ENCODE peak calls at places on chromosomes 4 and X, in four cellular contexts. U is tibial artery, O is testis, B is keratinocyte. J is an unnamed sample.

GRCh38 chrX:14697453-14697852 is 168.1 kb downstream of the GLRA2 start:
- DNase-seq in U (peak; percentile 21), O (no peak), B (no peak), J (peak; percentile 7)

GRCh38 chrX:118221733-118222132 is 105.1 kb upstream of the KLHL13 start:
- DNase-seq in U (no peak), O (no peak), B (no peak), J (no peak)

GRCh38 chrX:71244359-71245128 is 9.4 kb downstream of the ZMYM3 start:
- DNase-seq in U (no peak), O (no peak), B (no peak), J (no peak)

GRCh38 chrX:36908801-36909403 is 99.3 kb upstream of the FAM47C start:
- DNase-seq in U (no peak), O (no peak), B (no peak), J (peak; percentile 57)

GRCh38 chr4:113759696-113760093 is 1.8 kb downstream of the CAMK2D start:
- DNase-seq in U (no peak), O (no peak), B (no peak), J (peak; percentile 0)

GRCh38 chr4:20532871-20533870 is 167.1 kb upstream of the PACRGL start:
- DNase-seq in U (no peak), O (no peak), B (no peak), J (no peak)

GRCh38 chr4:56656346-56656643 is 24.8 kb downstream of the HOPX start:
- DNase-seq in U (no peak), O (peak; percentile 65), B (no peak), J (no peak)

GRCh38 chr4:73348185-73348584 is 55.9 kb upstream of the ALB start:
- DNase-seq in U (no peak), O (no peak), B (no peak), J (no peak)

GRCh38 chrX:101078716-101079115 is at the start of gene TMEM35A:
- DNase-seq in U (no peak), O (no peak), B (no peak), J (peak; percentile 53)

GRCh38 chrX:150269613-150270254 is 93.4 kb upstream of the MAMLD1 start:
- DNase-seq in U (no peak), O (no peak), B (no peak), J (peak; percentile 40)

GRCh38 chrX:48648299-48648698 is 35.3 kb upstream of the WAS start:
- DNase-seq in U (peak; percentile 44), O (peak; percentile 72), B (no peak), J (peak; percentile 72)

GRCh38 chr4:75819121-75819520 is 83.1 kb downstream of the PPEF2 start:
- DNase-seq in U (no peak), O (no peak), B (no peak), J (no peak)

GRCh38 chr4:54228064-54228527 is 997 bp upstream of the PDGFRA start:
- DNase-seq in U (peak; percentile 75), O (peak; percentile 90), B (no peak), J (peak; percentile 92)

DNA sequence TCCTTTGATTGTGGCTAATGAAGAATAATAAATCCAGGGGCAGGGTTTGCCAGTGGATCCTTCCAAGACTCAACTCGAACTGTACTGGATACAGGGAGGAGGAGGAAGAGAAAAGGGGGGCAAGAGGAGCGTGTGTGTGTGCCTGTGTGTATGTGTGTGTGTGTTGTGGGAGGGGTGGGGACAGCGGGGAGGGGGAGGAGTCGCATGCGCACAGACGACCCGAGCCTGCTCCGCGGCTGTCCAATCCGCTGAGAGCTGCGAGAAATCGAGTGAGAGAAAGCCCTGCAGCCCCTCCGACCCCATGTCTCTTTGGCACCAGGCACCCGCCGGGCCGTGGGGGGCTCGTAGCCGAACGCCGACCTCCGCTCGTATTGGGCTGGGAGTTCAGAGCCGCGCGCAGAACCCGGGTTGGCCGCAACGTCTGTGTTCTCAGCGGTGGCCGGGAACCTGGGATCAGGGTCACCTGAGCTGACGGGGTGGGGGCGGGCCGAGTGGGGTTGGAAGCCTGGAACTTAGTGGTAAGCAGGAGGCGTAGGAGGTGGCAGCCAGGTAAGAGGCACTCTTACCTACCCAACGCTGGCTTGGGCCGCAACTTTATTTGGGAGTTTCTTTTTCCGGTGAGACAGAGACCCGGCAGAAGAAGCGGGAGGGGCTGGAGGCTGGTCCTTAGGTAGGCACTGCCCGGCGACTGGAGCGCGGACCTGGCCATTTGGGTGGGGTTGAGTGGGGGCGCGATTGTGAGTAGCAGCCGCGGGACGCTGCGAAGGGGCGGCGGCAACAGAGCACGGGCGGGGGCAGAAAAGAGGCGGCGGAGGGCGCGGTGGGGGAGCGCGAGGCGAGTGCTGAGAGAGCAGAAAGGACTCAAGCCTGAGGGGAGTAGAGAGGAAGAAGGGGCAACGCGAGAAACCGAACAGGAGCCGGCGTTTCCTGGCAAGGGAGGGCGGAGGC is 566 bp upstream of the POU4F2 start:
- DNase-seq in U (no peak), O (peak; percentile 19), B (no peak), J (no peak)
- H3K4me3 ChIP-seq in U (no peak overlapping the region), O (peak overlapping the region; percentile 35), B (no peak overlapping the region), J (peak overlapping the region; percentile 36)

GRCh38 chr4:8352368-8353157 is 83.0 kb downstream of the HTRA3 start:
- DNase-seq in U (peak; percentile 9), O (peak; percentile 36), B (no peak), J (no peak)
- H3K27ac ChIP-seq in U (no peak overlapping the region), O (no peak overlapping the region), B (no peak overlapping the region), J (no peak overlapping the region)

GRCh38 chr4:32560306-32560705 is 1840.1 kb downstream of the PCDH7 start:
- DNase-seq in U (no peak), O (no peak), B (no peak), J (peak; percentile 77)
- H3K4me3 ChIP-seq in U (no peak overlapping the region), O (no peak overlapping the region), B (no peak overlapping the region), J (no peak overlapping the region)

DNA sequence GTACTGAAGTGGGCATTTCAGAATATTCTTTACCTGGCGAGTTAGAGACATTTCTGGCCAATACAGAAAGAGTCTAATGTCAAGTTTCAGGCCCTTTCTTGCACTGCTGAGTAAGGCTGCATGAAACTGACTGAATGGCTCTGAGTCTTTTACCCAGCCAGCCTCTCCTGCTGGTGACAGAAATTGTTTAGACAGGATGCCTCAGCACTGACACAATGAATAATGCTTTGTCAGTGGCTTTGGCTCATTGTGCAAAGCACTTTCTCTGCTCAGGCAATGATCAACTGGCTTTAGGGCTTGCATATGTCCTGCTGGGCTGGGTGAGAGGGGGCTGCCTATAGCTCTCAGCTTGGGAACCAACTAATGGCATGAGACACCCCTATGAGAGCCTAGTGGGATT is 45.5 kb downstream of the CLNK start:
- DNase-seq in U (no peak), O (no peak), B (no peak), J (no peak)
- H3K27ac ChIP-seq in U (no peak overlapping the region), O (no peak overlapping the region), B (no peak overlapping the region), J (no peak overlapping the region)

GRCh38 chr4:4673070-4673469 is 131.2 kb upstream of the STX18 start:
- DNase-seq in U (no peak), O (peak; percentile 84), B (no peak), J (peak; percentile 62)

GRCh38 chr4:4677825-4678522 is 136.1 kb upstream of the STX18 start:
- DNase-seq in U (peak; percentile 33), O (peak; percentile 30), B (no peak), J (peak; percentile 84)

GRCh38 chr4:4675051-4675581 is 133.3 kb upstream of the STX18 start:
- DNase-seq in U (no peak), O (no peak), B (no peak), J (no peak)

GRCh38 chr4:4672397-4672796 is 130.5 kb upstream of the STX18 start:
- DNase-seq in U (no peak), O (no peak), B (no peak), J (no peak)

GRCh38 chr4:4675636-4676035 is 133.8 kb upstream of the STX18 start:
- DNase-seq in U (no peak), O (no peak), B (no peak), J (no peak)
- H3K4me3 ChIP-seq in U (no peak overlapping the region), O (no peak overlapping the region), B (no peak overlapping the region), J (no peak overlapping the region)

DNA sequence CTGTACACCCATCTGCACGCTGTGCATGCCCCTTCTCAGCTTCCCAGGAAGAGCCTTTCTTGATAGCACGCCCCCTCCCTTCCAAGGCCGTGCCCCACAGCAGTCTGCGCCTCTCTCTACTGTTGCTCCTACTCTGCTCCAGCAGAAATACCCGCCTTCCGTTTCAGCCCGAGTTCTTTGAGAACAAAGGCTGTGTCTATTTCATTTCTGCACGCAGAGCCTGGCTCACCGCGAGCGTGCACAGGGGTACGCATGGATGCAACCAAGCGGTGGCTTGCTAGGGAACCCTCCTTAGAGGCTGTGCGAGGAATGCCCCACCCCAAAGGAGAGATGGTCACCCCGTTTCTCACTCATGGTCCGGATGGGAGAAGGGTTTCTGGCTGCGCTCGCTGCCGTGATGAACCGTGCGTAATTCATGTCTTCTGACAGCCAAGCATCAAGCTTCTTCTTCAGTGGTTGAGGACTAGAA is 448 bp downstream of the AADAT start:
- DNase-seq in U (no peak), O (peak; percentile 43), B (no peak), J (peak; percentile 45)
- H3K27ac ChIP-seq in U (peak overlapping the region; percentile 63), O (no peak overlapping the region), B (peak overlapping the region; percentile 36), J (no peak overlapping the region)

DNA sequence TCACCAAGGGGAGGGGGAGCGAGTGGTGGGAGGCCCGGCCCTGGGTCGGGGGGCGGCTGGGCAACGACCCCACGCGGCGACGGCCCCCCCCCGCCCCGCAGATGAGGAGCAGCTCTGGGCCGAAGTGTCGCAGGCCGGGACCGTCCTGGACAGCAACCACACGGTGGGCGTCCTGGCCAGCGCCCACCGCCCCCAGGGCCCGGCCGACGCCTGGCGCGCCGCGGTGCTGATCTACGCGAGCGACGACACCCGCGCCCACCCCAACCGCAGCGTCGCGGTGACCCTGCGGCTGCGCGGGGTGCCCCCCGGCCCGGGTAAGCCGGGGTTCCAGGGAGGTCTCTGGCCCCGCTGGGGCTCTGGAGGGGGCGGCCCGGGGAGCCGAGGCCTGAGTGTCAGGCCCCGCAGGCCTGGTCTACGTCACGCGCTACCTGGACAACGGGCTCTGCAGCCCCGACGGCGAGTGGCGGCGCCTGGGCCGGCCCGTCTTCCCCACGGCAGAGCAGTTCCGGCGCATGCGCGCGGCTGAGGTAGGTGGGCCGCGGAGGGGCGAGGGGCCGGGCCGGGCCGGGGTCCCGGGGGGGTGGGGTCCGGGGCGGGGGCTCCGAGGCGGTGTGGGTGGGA is 8.7 kb upstream of the FGFRL1 start:
- DNase-seq in U (no peak), O (no peak), B (no peak), J (no peak)
- H3K4me3 ChIP-seq in U (no peak overlapping the region), O (peak overlapping the region; percentile 44), B (no peak overlapping the region), J (peak overlapping the region; percentile 13)

DNA sequence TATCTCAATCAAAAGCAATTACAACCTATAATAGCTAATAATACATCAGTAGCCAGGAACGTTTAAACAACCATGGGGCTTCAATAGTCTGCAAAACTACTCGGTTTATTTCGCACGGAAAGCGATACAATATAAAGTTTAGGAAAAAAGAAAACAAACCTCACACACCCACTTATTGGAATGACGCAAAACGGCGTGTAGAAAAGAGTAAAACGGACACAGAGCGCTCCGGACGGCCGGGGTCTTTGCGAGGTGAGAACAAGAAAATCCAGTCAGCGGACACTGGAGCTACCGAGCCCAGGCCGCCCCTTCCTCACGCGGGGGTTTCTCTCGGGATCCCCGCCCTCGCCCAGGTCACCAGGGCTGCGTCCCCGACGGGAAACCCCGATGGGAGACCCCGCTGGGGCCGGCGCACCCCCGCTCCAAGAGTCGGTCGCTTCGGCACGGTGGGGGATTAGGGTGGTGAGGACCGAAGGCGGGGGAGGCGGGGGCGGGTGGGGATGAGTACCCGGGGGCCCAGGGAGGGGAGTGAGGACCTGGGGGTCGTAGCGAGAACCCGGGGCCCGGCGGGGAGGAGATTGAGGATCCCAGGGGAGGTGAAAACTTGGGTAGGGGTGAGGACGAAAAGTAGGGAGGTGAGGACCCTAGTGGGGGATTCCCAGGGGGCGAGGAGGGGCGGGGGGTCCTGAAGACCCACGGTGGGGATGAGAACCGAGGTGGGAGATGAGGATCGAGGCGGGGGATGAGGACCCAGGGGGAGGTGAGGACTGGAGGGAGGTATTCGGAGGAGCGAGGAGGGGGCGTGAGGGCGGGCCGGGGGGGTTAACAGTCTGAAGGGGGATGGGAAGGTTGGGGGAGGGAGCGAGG is 737 bp downstream of the NELFA start:
- DNase-seq in U (no peak), O (peak; percentile 43), B (no peak), J (peak; percentile 35)
- H3K27ac ChIP-seq in U (peak overlapping the region; percentile 97), O (peak overlapping the region; percentile 98), B (peak overlapping the region; percentile 96), J (peak overlapping the region; percentile 100)